ENCODE peak calls at places on chromosomes 6 and 20, in nine cellular contexts. U is A549, X is HepG2, T is GM12878, R is ovary, S is suprapubic skin, Z is transverse colon, B is tibial nerve, I is SK-N-SH. Q is an unnamed sample. For H3K9me3, the result is how much of the 10 kb centered on the place peaks cover.

GRCh38 chr6:36599791-36600209 is 5.6 kb downstream of the SRSF3 start:
- DNase-seq in I (peak), T (no peak), S (peak), X (no peak), U (no peak), Z (no peak), B (no peak), R (peak), Q (peak)

GRCh38 chr6:35497571-35498406 is 910 bp upstream of the TEAD3 start:
- DNase-seq in Z (peak), I (peak), S (no peak), U (peak), T (no peak), X (peak), R (peak), B (peak), Q (peak)

GRCh38 chr6:165486183-165487137 is 176.6 kb downstream of the PDE10A start:
- DNase-seq in T (peak), S (no peak), B (no peak), U (no peak), R (no peak), X (no peak), I (no peak), Z (no peak), Q (no peak)

GRCh38 chr6:27829453-27830211 is 82.6 kb downstream of the OR2B2 start:
- DNase-seq in I (no peak), T (no peak), S (no peak), Z (no peak), U (no peak), X (peak), B (no peak), R (no peak), Q (no peak)

GRCh38 chr6:137725949-137726348 is 141.1 kb upstream of the TNFAIP3 start:
- DNase-seq in R (no peak), B (no peak), S (no peak), I (no peak), X (no peak), T (no peak), Z (no peak), U (no peak), Q (no peak)

GRCh38 chr6:127069659-127070279 is 48.7 kb upstream of the RSPO3 start:
- DNase-seq in S (no peak), R (no peak), Z (no peak), X (peak), B (no peak), T (no peak), I (peak), U (peak), Q (no peak)

GRCh38 chr6:148105695-148106094 is 236.9 kb upstream of the SASH1 start:
- DNase-seq in U (no peak), T (no peak), R (no peak), Z (no peak), X (no peak), S (no peak), I (no peak), B (no peak), Q (no peak)

GRCh38 chr6:32622545-32623401 is 14.4 kb upstream of the HLA-DQA1 start:
- DNase-seq in Z (no peak), X (peak), R (no peak), T (peak), U (no peak), B (no peak), I (peak), S (no peak), Q (no peak)

GRCh38 chr6:88855521-88856152 is 107.8 kb downstream of the RNGTT start:
- DNase-seq in X (no peak), I (no peak), B (no peak), R (no peak), U (no peak), S (no peak), Z (no peak), T (no peak), Q (no peak)

GRCh38 chr20:32574296-32575226 is 10.6 kb downstream of the NOL4L start:
- DNase-seq in I (no peak), B (no peak), U (peak), T (no peak), S (no peak), R (no peak), X (no peak), Z (no peak), Q (no peak)

GRCh38 chr20:23161244-23161875 is 75.2 kb upstream of the CD93 start:
- DNase-seq in X (no peak), I (no peak), Z (no peak), T (no peak), U (no peak), R (no peak), S (no peak), B (no peak), Q (peak)

GRCh38 chr20:38250607-38251006 is 9.9 kb downstream of the KIAA1755 start:
- DNase-seq in S (no peak), T (no peak), B (no peak), Z (no peak), R (no peak), I (no peak), U (no peak), X (no peak), Q (peak)

GRCh38 chr6:134196568-134197301 is 121.2 kb downstream of the SGK1 start:
- DNase-seq in R (no peak), S (no peak), Z (no peak), X (no peak), B (no peak), T (no peak), I (no peak), U (no peak), Q (no peak)

GRCh38 chr6:11727356-11727755 is 51.2 kb downstream of the ADTRP start:
- DNase-seq in U (no peak), R (no peak), I (no peak), B (no peak), X (no peak), T (no peak), S (no peak), Z (no peak), Q (no peak)

GRCh38 chr20:18250237-18250636 is 38.1 kb upstream of the ZNF133 start:
- DNase-seq in T (no peak), I (no peak), U (no peak), B (no peak), Z (no peak), R (no peak), S (no peak), X (peak), Q (no peak)

GRCh38 chr6:117674991-117675657 is at the start of gene NUS1:
- DNase-seq in I (peak), U (peak), X (peak), S (peak), B (peak), Z (peak), R (peak), T (peak), Q (peak)

GRCh38 chr6:20474756-20475542 is 59.3 kb upstream of the CDKAL1 start:
- DNase-seq in X (no peak), R (no peak), I (no peak), U (no peak), T (no peak), Z (no peak), B (no peak), S (no peak), Q (no peak)

GRCh38 chr20:51420111-51420510 is 122.4 kb downstream of the NFATC2 start:
- DNase-seq in S (no peak), X (no peak), B (no peak), U (no peak), R (no peak), I (no peak), T (no peak), Z (no peak), Q (no peak)

GRCh38 chr6:92023410-92023940 is 1395.9 kb downstream of the EPHA7 start:
- DNase-seq in Z (no peak), B (no peak), T (no peak), U (no peak), S (no peak), R (no peak), I (peak), X (no peak), Q (no peak)

GRCh38 chr6:22353036-22353560 is 56.3 kb upstream of the PRL start:
- DNase-seq in X (no peak), R (no peak), U (no peak), S (no peak), I (no peak), Z (no peak), T (no peak), B (no peak), Q (no peak)

GRCh38 chr6:41150671-41151070 is 3.5 kb downstream of the TREML1 start:
- DNase-seq in Z (no peak), T (no peak), I (no peak), S (no peak), U (no peak), R (no peak), B (no peak), X (no peak), Q (no peak)

GRCh38 chr6:134936927-134937326 is 13.0 kb downstream of the ALDH8A1 start:
- DNase-seq in I (no peak), X (no peak), S (no peak), Z (no peak), R (no peak), B (no peak), T (no peak), U (no peak), Q (no peak)

GRCh38 chr6:34362909-34363713 is 29.4 kb downstream of the NUDT3 start:
- DNase-seq in S (no peak), X (peak), U (no peak), I (no peak), B (no peak), R (no peak), T (peak), Z (no peak), Q (no peak)

GRCh38 chr20:39312107-39312506 is 350.0 kb downstream of the DHX35 start:
- DNase-seq in I (no peak), R (no peak), X (no peak), Z (no peak), T (no peak), U (no peak), S (no peak), B (no peak), Q (no peak)

GRCh38 chr6:22231616-22232015 is 65.2 kb downstream of the PRL start:
- DNase-seq in B (no peak), R (no peak), I (no peak), S (no peak), T (no peak), Z (no peak), X (no peak), U (no peak), Q (no peak)

DNA sequence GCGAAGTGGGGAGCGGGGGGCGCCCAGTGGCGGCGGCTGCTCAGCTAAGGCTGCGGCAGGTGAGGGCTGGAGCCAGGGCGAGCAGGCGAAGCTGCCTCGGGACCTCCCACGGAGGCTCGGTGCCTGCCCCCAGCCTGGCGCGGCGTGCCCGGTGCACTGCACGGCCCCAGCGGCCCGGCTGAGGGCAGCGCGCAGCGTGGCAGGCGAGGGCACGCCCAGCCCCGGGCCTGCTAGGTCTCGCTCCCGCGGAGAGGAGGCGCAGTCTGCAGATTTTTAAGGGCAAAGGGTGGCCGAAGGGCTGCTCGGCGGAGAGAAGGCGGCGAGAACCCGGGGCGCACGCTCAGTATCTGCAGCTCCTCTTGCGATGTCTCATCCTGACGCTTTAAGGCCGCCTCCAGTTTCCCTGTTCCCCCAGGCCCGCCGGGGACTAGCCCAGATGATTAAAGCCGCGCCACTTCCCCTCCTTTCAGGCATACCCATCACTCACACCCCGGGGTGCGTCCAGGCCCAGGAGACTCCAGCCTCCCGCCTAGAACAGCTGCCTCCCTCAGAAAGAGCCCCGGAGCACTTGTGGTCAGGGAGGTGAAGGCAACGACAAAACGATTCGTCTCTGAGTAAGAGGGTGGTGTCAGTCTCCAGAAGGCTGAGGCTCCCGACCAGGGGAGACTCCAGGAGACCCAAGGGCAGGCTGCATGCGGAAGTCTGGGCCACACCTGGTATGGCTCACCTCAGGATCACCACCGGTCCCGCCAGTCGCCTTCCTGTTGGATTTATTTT is at the start of gene FERMT1:
- DNase-seq in Z (peak), U (peak), R (peak), X (peak), B (no peak), I (peak), S (no peak), T (no peak), Q (peak)
- TF ChIP-seq CTCF in Z (no peak), U (peak), R (no peak), X (peak), B (no peak), I (no peak), S (no peak), T (no peak), Q (no peak)

GRCh38 chr20:61673152-61673551 is 392.5 kb downstream of the TAF4 start:
- DNase-seq in I (no peak), U (no peak), T (no peak), B (no peak), R (no peak), Z (no peak), X (no peak), S (no peak), Q (no peak)
- TF ChIP-seq EP300 in I (no peak), U (no peak), T (no peak), B (no peak), R (no peak), Z (no peak), X (no peak), S (no peak), Q (no peak)

GRCh38 chr6:140264451-140264850 is 890.0 kb upstream of the CITED2 start:
- DNase-seq in U (no peak), T (no peak), B (no peak), Z (no peak), S (no peak), X (no peak), R (no peak), I (no peak), Q (no peak)
- H3K9me3 ChIP-seq in U (under half), T (under half), B (under half), Z (under half), S (under half), X (under half), R (under half), I (under half), Q (under half)

GRCh38 chr20:54044156-54044555 is 26.2 kb downstream of the BCAS1 start:
- DNase-seq in S (no peak), I (no peak), T (no peak), B (no peak), R (no peak), X (no peak), Z (no peak), U (no peak), Q (no peak)

GRCh38 chr20:54040528-54040927 is 29.9 kb downstream of the BCAS1 start:
- DNase-seq in B (no peak), Z (no peak), R (no peak), X (no peak), I (no peak), U (no peak), T (no peak), S (no peak), Q (no peak)

GRCh38 chr20:54042021-54042420 is 28.4 kb downstream of the BCAS1 start:
- DNase-seq in Z (no peak), T (no peak), X (no peak), R (no peak), U (no peak), I (no peak), S (no peak), B (no peak), Q (no peak)

GRCh38 chr20:54041336-54041735 is 29.1 kb downstream of the BCAS1 start:
- DNase-seq in S (no peak), I (no peak), T (no peak), B (no peak), U (no peak), R (no peak), Z (no peak), X (no peak), Q (no peak)

GRCh38 chr20:54043044-54043967 is 27.1 kb downstream of the BCAS1 start:
- DNase-seq in X (no peak), S (no peak), I (no peak), U (no peak), T (no peak), R (no peak), Z (no peak), B (no peak), Q (no peak)
- TF ChIP-seq CTCF in X (peak), S (no peak), I (no peak), U (no peak), T (no peak), R (no peak), Z (no peak), B (no peak), Q (no peak)

GRCh38 chr6:170259301-170259700 is 31.6 kb downstream of the DLL1 start:
- DNase-seq in T (no peak), X (no peak), U (no peak), R (no peak), S (no peak), B (no peak), I (no peak), Z (no peak), Q (peak)

GRCh38 chr6:170255426-170256125 is 35.3 kb downstream of the DLL1 start:
- DNase-seq in Z (no peak), I (peak), U (no peak), T (no peak), S (no peak), B (no peak), X (no peak), R (no peak), Q (peak)

GRCh38 chr6:170256641-170257040 is 34.2 kb downstream of the DLL1 start:
- DNase-seq in I (no peak), X (no peak), R (no peak), U (no peak), B (no peak), T (no peak), S (no peak), Z (no peak), Q (peak)

GRCh38 chr6:170258395-170258794 is 32.5 kb downstream of the DLL1 start:
- DNase-seq in R (no peak), S (no peak), X (no peak), I (no peak), T (no peak), U (no peak), Z (no peak), B (no peak), Q (peak)

DNA sequence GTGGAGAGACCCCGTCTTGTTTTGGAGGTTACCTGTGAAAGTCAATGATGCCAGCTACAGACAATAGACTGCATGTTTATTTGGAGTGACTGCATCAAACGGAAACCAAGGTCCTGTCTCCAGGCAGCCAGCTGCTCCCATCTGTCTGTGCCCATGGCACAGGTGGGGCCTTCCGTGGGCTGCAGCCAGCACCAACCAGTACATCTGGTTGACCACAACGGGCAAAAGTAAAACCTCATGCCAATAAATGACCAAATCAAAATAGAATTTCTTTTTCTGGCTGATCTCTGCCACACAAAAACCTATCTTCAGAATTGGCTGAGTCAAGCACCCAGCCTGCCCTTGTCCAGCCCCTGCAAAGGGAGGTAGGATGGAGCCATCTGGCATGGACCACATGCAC is 33.5 kb downstream of the DLL1 start:
- DNase-seq in I (no peak), T (no peak), X (no peak), S (no peak), Z (no peak), B (no peak), R (no peak), U (no peak), Q (peak)
- TF ChIP-seq EP300 in I (no peak), T (no peak), X (no peak), S (no peak), Z (no peak), B (no peak), R (no peak), U (no peak), Q (no peak)

GRCh38 chr20:59805266-59805665 is 128.2 kb downstream of the SYCP2 start:
- DNase-seq in T (no peak), X (no peak), I (peak), B (no peak), Z (no peak), R (peak), U (no peak), S (no peak), Q (no peak)

GRCh38 chr20:59806578-59806975 is 126.9 kb downstream of the SYCP2 start:
- DNase-seq in T (no peak), Z (no peak), S (no peak), B (no peak), R (no peak), X (no peak), U (no peak), I (peak), Q (no peak)

GRCh38 chr20:59807909-59808728 is 125.3 kb downstream of the SYCP2 start:
- DNase-seq in S (peak), T (no peak), Z (no peak), U (no peak), R (peak), X (no peak), I (peak), B (no peak), Q (peak)

GRCh38 chr20:59804347-59804746 is 129.1 kb downstream of the SYCP2 start:
- DNase-seq in X (no peak), S (no peak), T (no peak), B (no peak), I (peak), R (no peak), U (no peak), Z (no peak), Q (no peak)

GRCh38 chr20:59805786-59806577 is 127.5 kb downstream of the SYCP2 start:
- DNase-seq in T (no peak), S (no peak), U (no peak), R (peak), X (no peak), B (peak), Z (no peak), I (peak), Q (no peak)
- H3K9me3 ChIP-seq in T (under half), S (under half), U (under half), R (under half), X (under half), B (under half), Z (under half), I (under half), Q (under half)

GRCh38 chr20:62448788-62449187 is 21.4 kb upstream of the RBBP8NL start:
- DNase-seq in S (no peak), I (no peak), X (no peak), U (no peak), T (no peak), B (no peak), R (no peak), Z (no peak), Q (no peak)

GRCh38 chr20:62451156-62451767 is 23.9 kb upstream of the RBBP8NL start:
- DNase-seq in S (no peak), X (no peak), U (no peak), B (no peak), R (no peak), T (no peak), I (no peak), Z (no peak), Q (no peak)

GRCh38 chr20:62448038-62448437 is 20.7 kb upstream of the RBBP8NL start:
- DNase-seq in B (no peak), Z (no peak), U (no peak), X (no peak), T (no peak), S (no peak), I (no peak), R (no peak), Q (no peak)

GRCh38 chr20:62451970-62452369 is 23.8 kb downstream of the GATA5 start:
- DNase-seq in I (no peak), X (no peak), T (no peak), Z (no peak), S (no peak), U (no peak), B (no peak), R (no peak), Q (no peak)

DNA sequence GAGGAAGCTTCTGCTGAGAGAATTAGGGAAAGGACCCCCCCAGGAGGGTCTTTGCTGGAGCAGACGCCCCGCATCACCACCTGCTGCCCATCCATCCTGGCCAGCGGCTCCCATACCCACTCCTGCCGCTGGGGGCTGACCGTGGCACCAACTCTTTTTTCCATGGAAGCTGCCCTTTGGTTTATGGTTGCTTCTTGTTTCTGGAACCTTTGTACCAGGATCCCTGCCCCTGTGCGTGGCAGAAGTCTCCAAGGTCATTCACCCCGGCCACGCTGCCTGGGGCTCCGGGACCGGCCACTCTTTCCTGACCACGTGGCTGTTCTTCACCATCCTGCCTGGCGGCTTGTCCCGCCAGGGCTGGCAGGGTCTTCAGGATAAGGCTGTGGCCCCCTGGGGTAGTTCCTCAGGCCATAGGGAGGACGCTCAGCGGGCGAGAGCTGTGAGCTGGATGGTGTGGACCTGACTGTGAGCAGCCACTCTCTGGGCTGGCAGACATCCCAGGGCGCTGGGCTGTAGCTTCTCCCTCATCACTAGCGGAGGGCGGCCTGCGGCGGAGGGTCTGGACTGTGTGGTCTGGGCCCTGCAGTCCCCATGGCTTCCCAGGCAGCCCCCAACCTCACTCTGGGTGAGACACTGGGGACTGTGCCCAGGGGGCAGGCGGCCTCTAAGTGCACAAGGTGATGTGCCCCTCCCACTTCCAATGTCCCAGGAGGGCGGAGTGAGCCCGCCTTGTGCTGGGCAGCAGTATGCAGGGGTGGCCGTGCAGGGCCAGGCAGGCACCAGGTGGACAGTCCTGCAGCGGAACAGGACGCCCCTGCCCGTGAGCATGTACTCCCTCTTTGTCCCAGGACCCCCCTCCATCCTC is 22.8 kb upstream of the RBBP8NL start:
- DNase-seq in X (no peak), U (peak), R (no peak), B (no peak), S (no peak), T (no peak), Z (peak), I (peak), Q (no peak)
- TF ChIP-seq CTCF in X (peak), U (peak), R (no peak), B (no peak), S (no peak), T (no peak), Z (peak), I (no peak), Q (no peak)

Q was measured in sigmoid colon.